ENCODE peak calls at places on chromosomes 11 and 22, in nine cellular contexts. H, O, L, U, Q, M, P, T and K are unnamed samples.

GRCh38 chr22:19865141-19865829 is 10.6 kb upstream of the GNB1L start:
- DNase-seq in H (no peak), O (no peak), L (no peak), U (no peak), Q (no peak), M (no peak), P (no peak), T (no peak), K (no peak)

GRCh38 chr11:57321996-57322880 is 2.5 kb downstream of the TNKS1BP1 start:
- DNase-seq in H (peak), O (peak), L (peak), U (peak), Q (no peak), M (peak), P (peak), T (peak), K (no peak)

GRCh38 chr11:10514210-10514609 is 26.8 kb downstream of the RNF141 start:
- DNase-seq in H (no peak), O (no peak), L (peak), U (no peak), Q (no peak), M (no peak), P (no peak), T (peak), K (no peak)

GRCh38 chr11:118609380-118610219 is 2.2 kb downstream of the PHLDB1 start:
- DNase-seq in H (peak), O (no peak), L (no peak), U (peak), Q (no peak), M (no peak), P (no peak), T (no peak), K (no peak)

GRCh38 chr11:94521684-94522083 is 9.4 kb downstream of the C11orf97 start:
- DNase-seq in H (peak), O (no peak), L (no peak), U (no peak), Q (no peak), M (no peak), P (no peak), T (peak), K (no peak)

GRCh38 chr11:83042966-83043711 is 28.6 kb downstream of the RAB30 start:
- DNase-seq in H (no peak), O (no peak), L (peak), U (no peak), Q (no peak), M (no peak), P (no peak), T (peak), K (no peak)

GRCh38 chr11:111718436-111719325 is 47.5 kb downstream of the PPP2R1B start:
- DNase-seq in H (no peak), O (peak), L (peak), U (no peak), Q (no peak), M (no peak), P (peak), T (peak), K (no peak)

GRCh38 chr22:29022101-29022817 is 39.4 kb downstream of the C22orf31 start:
- DNase-seq in H (no peak), O (no peak), L (no peak), U (no peak), Q (no peak), M (no peak), P (no peak), T (no peak), K (no peak)

GRCh38 chr11:65378208-65378927 is 4.1 kb downstream of the SLC25A45 start:
- DNase-seq in H (no peak), O (no peak), L (peak), U (no peak), Q (no peak), M (no peak), P (no peak), T (no peak), K (no peak)

GRCh38 chr11:111378773-111379499 is at the start of gene POU2AF1:
- DNase-seq in H (no peak), O (peak), L (no peak), U (no peak), Q (no peak), M (no peak), P (peak), T (peak), K (no peak)

GRCh38 chr22:31954535-31955326 is 10.4 kb downstream of the YWHAH start:
- DNase-seq in H (no peak), O (no peak), L (no peak), U (peak), Q (no peak), M (no peak), P (no peak), T (peak), K (no peak)

GRCh38 chr11:107711861-107712260 is at the start of gene SLN:
- DNase-seq in H (no peak), O (no peak), L (no peak), U (no peak), Q (no peak), M (no peak), P (no peak), T (no peak), K (no peak)

GRCh38 chr22:22687638-22688500 is 43.5 kb downstream of the GGTLC2 start:
- DNase-seq in H (peak), O (peak), L (peak), U (peak), Q (peak), M (no peak), P (peak), T (peak), K (no peak)

GRCh38 chr22:23388492-23389009 is 191.5 kb downstream of the IGLL1 start:
- DNase-seq in H (no peak), O (no peak), L (no peak), U (no peak), Q (no peak), M (no peak), P (no peak), T (no peak), K (no peak)

GRCh38 chr11:134545521-134545920 is 133.5 kb upstream of the B3GAT1 start:
- DNase-seq in H (no peak), O (no peak), L (no peak), U (no peak), Q (no peak), M (no peak), P (no peak), T (no peak), K (no peak)

GRCh38 chr11:134517621-134518293 is 105.7 kb upstream of the B3GAT1 start:
- DNase-seq in H (no peak), O (no peak), L (no peak), U (no peak), Q (no peak), M (no peak), P (no peak), T (no peak), K (no peak)

GRCh38 chr22:44549021-44549420 is 51.0 kb upstream of the RTL6 start:
- DNase-seq in H (no peak), O (no peak), L (no peak), U (no peak), Q (no peak), M (no peak), P (no peak), T (no peak), K (no peak)

GRCh38 chr22:29348956-29349355 is 33.5 kb upstream of the RASL10A start:
- DNase-seq in H (no peak), O (peak), L (no peak), U (no peak), Q (no peak), M (no peak), P (no peak), T (no peak), K (no peak)

GRCh38 chr22:49628351-49629023 is 199.2 kb downstream of the BRD1 start:
- DNase-seq in H (no peak), O (no peak), L (no peak), U (no peak), Q (no peak), M (no peak), P (no peak), T (no peak), K (no peak)

DNA sequence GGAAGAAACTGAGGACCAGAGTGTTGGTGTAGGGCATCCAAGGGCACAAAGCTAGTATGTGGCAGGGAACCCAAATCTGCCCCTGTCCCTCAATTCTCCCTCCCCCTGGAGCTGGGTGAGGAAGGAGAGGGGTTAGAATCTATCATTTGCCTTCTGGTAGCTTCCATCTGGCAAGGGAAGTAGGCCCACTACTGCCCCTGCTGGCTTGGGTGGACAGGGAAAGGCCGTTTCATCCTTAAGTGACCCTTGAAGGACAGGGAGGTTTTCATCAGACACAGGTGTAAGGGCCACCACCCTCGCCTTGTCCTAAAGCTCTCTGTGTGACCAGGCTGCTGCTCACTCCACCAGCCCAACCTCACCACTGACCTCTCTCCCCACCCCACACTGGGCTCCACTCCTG is 22.1 kb downstream of the NECTIN1 start:
- DNase-seq in H (peak), O (no peak), L (no peak), U (no peak), Q (no peak), M (no peak), P (no peak), T (no peak), K (no peak)
- TF ChIP-seq CTCF in H (peak), O (peak), L (no peak), U (no peak), Q (no peak), M (no peak), P (peak), T (peak), K (peak)

GRCh38 chr11:75925785-75926164 is 110.8 kb downstream of the UVRAG start:
- DNase-seq in H (no peak), O (no peak), L (no peak), U (no peak), Q (no peak), M (no peak), P (no peak), T (peak), K (no peak)

GRCh38 chr11:75929706-75930105 is 114.7 kb downstream of the UVRAG start:
- DNase-seq in H (no peak), O (no peak), L (no peak), U (no peak), Q (no peak), M (no peak), P (no peak), T (no peak), K (no peak)

GRCh38 chr11:75934851-75935250 is 119.8 kb downstream of the UVRAG start:
- DNase-seq in H (no peak), O (no peak), L (no peak), U (no peak), Q (no peak), M (no peak), P (no peak), T (no peak), K (no peak)

GRCh38 chr11:75924966-75925784 is 110.2 kb downstream of the UVRAG start:
- DNase-seq in H (no peak), O (peak), L (no peak), U (no peak), Q (no peak), M (no peak), P (no peak), T (peak), K (no peak)

GRCh38 chr11:75931124-75931523 is 116.1 kb downstream of the UVRAG start:
- DNase-seq in H (no peak), O (no peak), L (no peak), U (no peak), Q (peak), M (no peak), P (no peak), T (peak), K (no peak)
- TF ChIP-seq CTCF in H (no peak), O (no peak), L (no peak), U (no peak), Q (no peak), M (no peak), P (no peak), T (no peak), K (no peak)

GRCh38 chr11:47980907-47981621 is 705 bp downstream of the PTPRJ start:
- DNase-seq in H (no peak), O (peak), L (peak), U (peak), Q (no peak), M (peak), P (no peak), T (no peak), K (peak)
- TF ChIP-seq CTCF in H (no peak), O (no peak), L (no peak), U (no peak), Q (no peak), M (no peak), P (peak), T (no peak), K (peak)

GRCh38 chr11:127493330-127493729 is 492.8 kb upstream of the KIRREL3 start:
- DNase-seq in H (peak), O (no peak), L (peak), U (no peak), Q (no peak), M (no peak), P (no peak), T (no peak), K (no peak)
- TF ChIP-seq CTCF in H (peak), O (peak), L (peak), U (peak), Q (peak), M (peak), P (peak), T (peak), K (peak)

GRCh38 chr22:38153821-38154562 is 27.6 kb downstream of the PLA2G6 start:
- DNase-seq in H (no peak), O (no peak), L (no peak), U (no peak), Q (no peak), M (no peak), P (no peak), T (no peak), K (no peak)
- TF ChIP-seq CTCF in H (no peak), O (no peak), L (no peak), U (no peak), Q (no peak), M (no peak), P (no peak), T (no peak), K (peak)

DNA sequence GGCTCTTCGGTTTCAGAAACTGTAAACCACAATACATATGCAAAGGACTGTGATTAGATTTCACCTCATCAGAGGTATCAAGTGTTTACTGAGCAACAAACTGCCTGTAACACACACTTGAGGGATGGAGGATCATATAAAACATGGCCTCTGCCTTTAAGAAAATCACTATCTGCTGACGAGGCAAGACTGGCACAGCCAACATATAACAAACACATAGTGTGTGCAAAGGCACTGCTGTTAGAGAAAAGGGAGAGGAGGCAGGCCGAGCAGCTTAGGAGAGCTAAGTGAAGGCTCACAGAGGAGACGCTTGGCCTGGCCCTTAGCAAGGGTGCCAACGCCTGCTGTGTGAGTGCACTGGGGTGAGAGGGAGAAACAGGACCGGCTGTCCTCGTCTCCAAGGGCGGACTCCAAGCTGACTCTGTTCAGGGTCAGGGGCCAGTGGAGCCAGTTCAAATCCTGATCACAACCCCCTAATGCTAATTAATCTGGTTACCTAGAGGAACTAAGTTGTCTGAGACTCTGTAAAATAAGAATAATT is 48.2 kb downstream of the LRFN4 start:
- DNase-seq in H (no peak), O (no peak), L (no peak), U (no peak), Q (no peak), M (no peak), P (no peak), T (no peak), K (no peak)
- TF ChIP-seq CTCF in H (no peak), O (no peak), L (no peak), U (no peak), Q (no peak), M (no peak), P (no peak), T (no peak), K (no peak)

DNA sequence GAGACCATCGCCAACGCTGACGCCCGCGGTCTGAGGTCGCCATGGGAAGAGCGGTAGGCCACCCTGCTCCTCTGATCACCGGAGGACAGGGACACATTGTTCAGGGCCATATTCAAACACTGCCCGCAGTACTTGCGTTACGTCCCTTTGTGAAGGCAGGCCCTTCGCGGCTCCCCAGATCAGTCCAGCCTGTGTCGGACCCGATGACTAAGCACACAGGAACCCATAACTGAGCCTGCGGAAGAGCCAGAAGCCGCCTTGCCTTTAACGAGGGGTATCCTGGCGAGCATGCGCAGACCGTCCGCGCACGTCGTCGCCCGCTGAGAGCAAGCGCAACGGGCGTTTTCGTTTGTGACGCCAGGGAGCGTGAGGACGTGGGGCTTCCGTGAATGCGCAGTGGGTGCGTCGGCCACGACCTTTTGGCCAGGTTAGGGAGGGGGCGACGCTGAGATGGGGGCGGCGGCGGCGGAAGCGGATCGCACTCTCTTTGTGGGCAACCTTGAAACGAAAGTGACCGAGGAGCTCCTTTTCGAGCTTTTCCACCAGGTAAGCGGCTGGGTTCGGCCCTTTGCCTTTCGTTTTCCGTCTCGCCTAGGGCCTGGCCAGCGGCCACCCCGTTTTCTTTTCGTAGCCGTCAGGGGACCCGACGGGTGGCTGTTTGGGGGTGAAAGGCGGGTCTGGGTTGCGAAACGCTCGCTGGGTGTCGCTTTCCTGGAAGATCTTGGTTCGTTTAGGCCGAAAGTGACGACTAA is at the start of the genes C11orf71 and RBM7:
- DNase-seq in H (peak), O (peak), L (peak), U (peak), Q (peak), M (peak), P (peak), T (peak), K (peak)
- TF ChIP-seq CTCF in H (peak), O (no peak), L (no peak), U (no peak), Q (no peak), M (no peak), P (no peak), T (no peak), K (no peak)

GRCh38 chr11:898160-898517 is 12.5 kb downstream of the CHID1 start:
- DNase-seq in H (peak), O (peak), L (peak), U (no peak), Q (no peak), M (no peak), P (no peak), T (peak), K (no peak)
- TF ChIP-seq CTCF in H (no peak), O (peak), L (no peak), U (no peak), Q (peak), M (no peak), P (peak), T (no peak), K (peak)